ENCODE peak calls at places on chromosomes 16 and 17, in seven cellular contexts. Y, V, N, S, I, W and F are unnamed samples.

GRCh38 chr16:65312071-65312470 is 190.2 kb upstream of the CDH11 start:
- DNase-seq in Y (no peak), V (peak), N (no peak), S (no peak), I (no peak), W (peak), F (no peak)

GRCh38 chr16:76345093-76345735 is 68.0 kb downstream of the CNTNAP4 start:
- DNase-seq in Y (no peak), V (no peak), N (no peak), S (no peak), I (no peak), W (peak), F (no peak)

GRCh38 chr16:88705746-88706287 is 391 bp downstream of the RNF166 start:
- DNase-seq in Y (peak), V (no peak), N (no peak), S (peak), I (no peak), W (peak), F (peak)

GRCh38 chr17:45813051-45813731 is 29.1 kb downstream of the CRHR1 start:
- DNase-seq in Y (no peak), V (no peak), N (no peak), S (no peak), I (no peak), W (no peak), F (no peak)

GRCh38 chr17:17514993-17515920 is 19.1 kb upstream of the RASD1 start:
- DNase-seq in Y (no peak), V (no peak), N (no peak), S (no peak), I (no peak), W (no peak), F (no peak)

GRCh38 chr16:77262971-77263370 is 63.8 kb downstream of the SYCE1L start:
- DNase-seq in Y (no peak), V (no peak), N (no peak), S (no peak), I (no peak), W (no peak), F (no peak)

GRCh38 chr16:54847207-54847606 is 83.5 kb upstream of the IRX5 start:
- DNase-seq in Y (no peak), V (peak), N (no peak), S (no peak), I (no peak), W (peak), F (no peak)

GRCh38 chr17:17921192-17922082 is 50.8 kb downstream of the TOM1L2 start:
- DNase-seq in Y (no peak), V (peak), N (no peak), S (no peak), I (no peak), W (peak), F (peak)

GRCh38 chr16:30053376-30054015 is 12.1 kb upstream of the ALDOA start:
- DNase-seq in Y (no peak), V (peak), N (no peak), S (no peak), I (no peak), W (peak), F (peak)

GRCh38 chr16:30447512-30448226 is 2.0 kb upstream of the SEPHS2 start:
- DNase-seq in Y (peak), V (no peak), N (no peak), S (no peak), I (no peak), W (no peak), F (no peak)

GRCh38 chr16:12775689-12776236 is 27.9 kb downstream of the CPPED1 start:
- DNase-seq in Y (no peak), V (no peak), N (no peak), S (no peak), I (no peak), W (no peak), F (no peak)

GRCh38 chr17:65172511-65173136 is 35.5 kb downstream of the RGS9 start:
- DNase-seq in Y (no peak), V (no peak), N (no peak), S (no peak), I (no peak), W (no peak), F (no peak)

GRCh38 chr17:49218941-49219913 is 8.7 kb downstream of the ABI3 start:
- DNase-seq in Y (peak), V (no peak), N (no peak), S (no peak), I (no peak), W (no peak), F (no peak)

GRCh38 chr17:73647331-73647730 is 3.1 kb upstream of the SDK2 start:
- DNase-seq in Y (no peak), V (no peak), N (no peak), S (no peak), I (no peak), W (no peak), F (no peak)

GRCh38 chr16:81523387-81524115 is 78.9 kb downstream of the CMIP start:
- DNase-seq in Y (no peak), V (peak), N (no peak), S (peak), I (no peak), W (peak), F (peak)

GRCh38 chr16:69443809-69444611 is 19.6 kb downstream of the CYB5B start:
- DNase-seq in Y (no peak), V (peak), N (no peak), S (no peak), I (peak), W (peak), F (no peak)

GRCh38 chr17:73350864-73351263 is 39.1 kb upstream of the CDC42EP4 start:
- DNase-seq in Y (no peak), V (no peak), N (no peak), S (no peak), I (no peak), W (no peak), F (no peak)